ENCODE peak calls at places on chromosomes 2 and 18, in four cellular contexts. N is K562, U is GM12878, Q is PC-9. Y is an unnamed sample.

GRCh38 chr2:11264818-11265217 is 79.6 kb downstream of the ROCK2 start:
- DNase-seq in N (no peak), U (no peak), Q (no peak), Y (no peak)

GRCh38 chr2:53104263-53104662 is 663.3 kb upstream of the CHAC2 start:
- DNase-seq in Q (peak; percentile 2), U (no peak), N (no peak), Y (no peak)

GRCh38 chr2:19116918-19117317 is 241.5 kb downstream of the OSR1 start:
- DNase-seq in Q (no peak), U (no peak), N (no peak), Y (no peak)

GRCh38 chr2:73746877-73747208 is 9.7 kb upstream of the TPRKB start:
- DNase-seq in Q (no peak), U (no peak), N (no peak), Y (peak; percentile 19)

GRCh38 chr2:105103481-105103880 is 65.6 kb downstream of the MRPS9 start:
- DNase-seq in N (no peak), U (no peak), Q (no peak), Y (no peak)

GRCh38 chr2:216761119-216761518 is 65.8 kb upstream of the IGFBP5 start:
- DNase-seq in N (no peak), Q (no peak), U (no peak), Y (peak; percentile 29)

GRCh38 chr18:79856119-79857080 is 58.7 kb downstream of the KCNG2 start:
- DNase-seq in Q (no peak), U (no peak), N (no peak), Y (peak; percentile 91)

GRCh38 chr2:1806254-1806653 is 61.9 kb upstream of the PXDN start:
- DNase-seq in U (no peak), N (no peak), Q (no peak), Y (no peak)

GRCh38 chr2:178924817-178925216 is 117.6 kb upstream of the TTN start:
- DNase-seq in N (no peak), Q (no peak), U (no peak), Y (no peak)

DNA sequence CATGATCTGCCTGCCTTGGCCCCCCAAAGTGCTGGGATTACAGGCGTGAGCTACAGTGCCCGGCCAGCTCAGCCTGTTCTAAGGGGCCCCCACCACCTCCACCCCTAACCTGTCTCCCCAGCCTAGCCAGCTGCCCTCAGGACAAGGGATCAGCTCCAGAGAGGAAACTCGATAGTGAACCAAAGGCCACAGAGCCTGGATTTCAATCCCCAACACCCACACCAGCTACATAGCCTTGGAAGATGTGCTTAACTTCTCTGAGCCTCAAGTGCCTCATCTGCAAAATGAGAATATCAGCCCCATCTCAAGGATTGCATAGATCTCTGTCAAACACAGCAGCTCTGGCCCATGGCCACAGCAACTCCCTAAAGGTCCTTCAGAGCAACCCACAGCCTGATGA is 32.0 kb downstream of the BIN1 start:
- DNase-seq in U (no peak), N (no peak), Q (no peak), Y (no peak)
- H4K20me1 ChIP-seq in U (no peaks in the 10 kb centered on the region), N (peaks cover 13% of the 10 kb centered on the region), Q (peaks cover 12% of the 10 kb centered on the region), Y (peaks cover 28% of the 10 kb centered on the region)

DNA sequence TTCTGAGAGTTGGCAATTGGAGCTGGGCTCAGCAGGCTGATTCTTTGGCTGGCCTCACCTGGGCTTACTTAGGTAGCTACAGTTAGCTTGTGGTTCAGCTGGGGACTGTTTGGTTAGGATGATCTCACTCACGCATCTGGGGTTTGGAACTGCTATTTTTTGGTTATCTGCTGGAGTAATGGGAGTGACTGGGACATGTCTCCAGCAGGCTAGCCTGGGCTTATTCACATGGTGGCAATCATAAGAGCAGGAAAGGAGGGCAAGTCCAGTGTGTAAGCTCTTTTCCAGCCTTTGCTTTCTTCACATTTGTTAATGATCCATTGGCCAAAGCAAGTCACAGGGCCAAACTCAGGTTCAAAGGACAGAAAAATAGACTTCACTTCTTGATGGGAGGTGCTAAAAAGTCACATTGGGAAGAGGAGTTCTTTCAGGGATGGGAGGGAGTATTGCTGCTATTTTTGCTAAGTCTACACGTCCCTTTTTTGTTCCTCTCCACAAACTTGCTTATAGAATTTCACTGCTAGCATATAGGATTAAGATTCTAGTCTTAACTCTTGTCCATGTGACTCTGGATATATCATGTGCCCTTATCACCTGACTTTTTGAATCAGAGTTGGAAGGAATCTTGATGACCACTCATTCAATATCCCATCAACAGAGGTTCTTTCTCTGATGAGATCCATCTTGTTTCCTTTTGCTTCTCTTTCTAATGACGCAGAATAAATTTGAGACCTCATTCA is 174.0 kb downstream of the ZFP36L2 start:
- DNase-seq in N (no peak), Q (no peak), U (no peak), Y (peak; percentile 68)
- H2AFZ ChIP-seq in N (peak overlapping the region; percentile 50), Q (no peak overlapping the region), U (no peak overlapping the region), Y (no peak overlapping the region)

GRCh38 chr2:109222422-109222821 is 93.4 kb downstream of the SH3RF3 start:
- DNase-seq in Q (no peak), N (no peak), U (no peak), Y (no peak)

GRCh38 chr2:109226128-109226527 is 97.1 kb downstream of the SH3RF3 start:
- DNase-seq in Q (no peak), U (no peak), N (no peak), Y (no peak)

GRCh38 chr2:109225170-109225775 is 96.3 kb downstream of the SH3RF3 start:
- DNase-seq in N (no peak), Q (no peak), U (no peak), Y (no peak)

GRCh38 chr2:109223490-109223889 is 94.5 kb downstream of the SH3RF3 start:
- DNase-seq in Q (no peak), U (no peak), N (no peak), Y (no peak)

GRCh38 chr2:109222825-109223471 is 93.9 kb downstream of the SH3RF3 start:
- DNase-seq in N (no peak), Q (no peak), U (no peak), Y (no peak)
- H4K20me1 ChIP-seq in N (no peaks in the 10 kb centered on the region), Q (no peaks in the 10 kb centered on the region), U (no peaks in the 10 kb centered on the region), Y (peaks cover 58% of the 10 kb centered on the region)

GRCh38 chr2:236661064-236661761 is 91.6 kb downstream of the ACKR3 start:
- DNase-seq in Q (peak; percentile 54), U (no peak), N (no peak), Y (no peak)
- H2AFZ ChIP-seq in Q (no peak overlapping the region), U (no peak overlapping the region), N (no peak overlapping the region), Y (peak overlapping the region; percentile 52)

GRCh38 chr18:28091197-28091596 is 85.7 kb downstream of the CDH2 start:
- DNase-seq in N (no peak), Q (no peak), U (no peak), Y (no peak)
- H4K20me1 ChIP-seq in N (no peaks in the 10 kb centered on the region), Q (no peaks in the 10 kb centered on the region), U (no peaks in the 10 kb centered on the region), Y (no peaks in the 10 kb centered on the region)

GRCh38 chr2:202583709-202584219 is 51.0 kb upstream of the FAM117B start:
- DNase-seq in Q (no peak), U (no peak), N (no peak), Y (no peak)

GRCh38 chr2:202588647-202589581 is 45.9 kb upstream of the FAM117B start:
- DNase-seq in N (peak; percentile 68), U (peak; percentile 35), Q (peak; percentile 36), Y (peak; percentile 87)

GRCh38 chr2:202592580-202592979 is 42.2 kb upstream of the FAM117B start:
- DNase-seq in U (no peak), Q (no peak), N (no peak), Y (no peak)

GRCh38 chr2:202589582-202589949 is 45.2 kb upstream of the FAM117B start:
- DNase-seq in Q (no peak), U (no peak), N (no peak), Y (peak; percentile 9)
- H2AFZ ChIP-seq in Q (no peak overlapping the region), U (no peak overlapping the region), N (peak overlapping the region; percentile 24), Y (no peak overlapping the region)

GRCh38 chr2:239245107-239245506 is 155.7 kb downstream of the HDAC4 start:
- DNase-seq in U (no peak), Q (no peak), N (no peak), Y (no peak)

GRCh38 chr2:239246723-239247122 is 154.1 kb downstream of the HDAC4 start:
- DNase-seq in Q (peak; percentile 75), U (no peak), N (no peak), Y (no peak)

GRCh38 chr2:239245872-239246701 is 154.7 kb downstream of the HDAC4 start:
- DNase-seq in U (no peak), N (no peak), Q (peak; percentile 74), Y (no peak)

GRCh38 chr2:239247401-239248245 is 153.2 kb downstream of the HDAC4 start:
- DNase-seq in U (no peak), Q (peak; percentile 86), N (no peak), Y (no peak)

GRCh38 chr2:239244625-239245024 is 156.2 kb downstream of the HDAC4 start:
- DNase-seq in Q (no peak), N (no peak), U (no peak), Y (no peak)
- H4K20me1 ChIP-seq in Q (no peaks in the 10 kb centered on the region), N (peaks cover 9% of the 10 kb centered on the region), U (no peaks in the 10 kb centered on the region), Y (peaks cover 3% of the 10 kb centered on the region)

GRCh38 chr18:34261865-34262780 is 37.4 kb upstream of the NOL4 start:
- DNase-seq in U (no peak), Q (no peak), N (no peak), Y (no peak)
- H2AFZ ChIP-seq in U (no peak overlapping the region), Q (no peak overlapping the region), N (no peak overlapping the region), Y (no peak overlapping the region)

Y was measured in osteoblast.